ENCODE peak calls at places on chromosomes 1 and 21, in nine cellular contexts. F is coronary artery; V is NCI-H69; W is globus pallidus; X is T47D; T is epithelial cell of prostate; O is activated naive CD4-positive, alpha-beta T cell; G is NB4; A is left cardiac atrium. B is an unnamed sample.

GRCh38 chr1:232684331-232685105 is 54.6 kb upstream of the SIPA1L2 start:
- DNase-seq in F (no peak), V (peak; percentile 33), W (no peak), X (no peak), T (peak; percentile 20), O (no peak), G (peak; percentile 11), A (no peak), B (no peak)

GRCh38 chr1:156490401-156491032 is 10.1 kb downstream of the MEF2D start:
- DNase-seq in F (no peak), V (peak; percentile 64), W (no peak), X (no peak), T (no peak), O (no peak), G (peak; percentile 50), A (peak; percentile 60), B (no peak)

GRCh38 chr1:22835920-22836319 is 125.3 kb downstream of the EPHB2 start:
- DNase-seq in F (no peak), V (no peak), W (no peak), X (no peak), T (no peak), O (no peak), G (no peak), A (no peak), B (no peak)

GRCh38 chr21:37622755-37623543 is 256.4 kb downstream of the DYRK1A start:
- DNase-seq in F (no peak), V (no peak), W (no peak), X (no peak), T (no peak), O (no peak), G (no peak), A (no peak), B (no peak)

GRCh38 chr1:225855503-225856285 is 26.5 kb downstream of the TMEM63A start:
- DNase-seq in F (no peak), V (no peak), W (no peak), X (no peak), T (no peak), O (no peak), G (no peak), A (no peak), B (no peak)

GRCh38 chr1:7650801-7651200 is 120.3 kb upstream of the VAMP3 start:
- DNase-seq in F (no peak), V (peak; percentile 43), W (no peak), X (no peak), T (no peak), O (no peak), G (no peak), A (no peak), B (no peak)

GRCh38 chr1:101260531-101260930 is 23.7 kb downstream of the S1PR1 start:
- DNase-seq in F (no peak), V (no peak), W (no peak), X (no peak), T (no peak), O (no peak), G (no peak), A (no peak), B (no peak)

GRCh38 chr1:21621761-21622436 is 47.3 kb downstream of the RAP1GAP start:
- DNase-seq in F (no peak), V (no peak), W (no peak), X (no peak), T (no peak), O (no peak), G (no peak), A (no peak), B (no peak)

GRCh38 chr1:44377925-44378784 is 23.1 kb upstream of the ERI3 start:
- DNase-seq in F (no peak), V (peak; percentile 79), W (peak; percentile 80), X (peak; percentile 55), T (no peak), O (no peak), G (peak; percentile 61), A (peak; percentile 41), B (no peak)

GRCh38 chr1:11882814-11883538 is 24.2 kb upstream of the NPPB start:
- DNase-seq in F (no peak), V (peak; percentile 18), W (no peak), X (no peak), T (no peak), O (no peak), G (peak; percentile 15), A (peak; percentile 88), B (no peak)

GRCh38 chr21:31203371-31204054 is 140.5 kb downstream of the TIAM1 start:
- DNase-seq in F (no peak), V (peak; percentile 61), W (no peak), X (no peak), T (no peak), O (no peak), G (no peak), A (no peak), B (no peak)

GRCh38 chr1:163298340-163298739 is 23.4 kb upstream of the NUF2 start:
- DNase-seq in F (no peak), V (no peak), W (no peak), X (no peak), T (no peak), O (no peak), G (no peak), A (no peak), B (no peak)

GRCh38 chr21:34836103-34836932 is 167.5 kb downstream of the CLIC6 start:
- DNase-seq in F (peak; percentile 91), V (peak; percentile 21), W (peak; percentile 16), X (no peak), T (peak; percentile 60), O (no peak), G (peak; percentile 96), A (peak; percentile 68), B (no peak)

GRCh38 chr1:74629283-74629682 is 44.3 kb downstream of the ERICH3 start:
- DNase-seq in F (no peak), V (peak; percentile 53), W (no peak), X (no peak), T (no peak), O (no peak), G (no peak), A (no peak), B (no peak)

GRCh38 chr1:223143760-223144248 is 756 bp upstream of the TLR5 start:
- DNase-seq in F (no peak), V (peak; percentile 86), W (peak; percentile 22), X (peak; percentile 73), T (no peak), O (peak; percentile 11), G (peak; percentile 72), A (no peak), B (no peak)

GRCh38 chr1:25573591-25573930 is 30.2 kb downstream of the LDLRAP1 start:
- DNase-seq in F (no peak), V (peak; percentile 68), W (no peak), X (peak; percentile 83), T (no peak), O (no peak), G (no peak), A (no peak), B (no peak)

GRCh38 chr1:214018605-214019268 is 31.0 kb downstream of the PROX1 start:
- DNase-seq in F (no peak), V (peak; percentile 93), W (peak; percentile 78), X (no peak), T (no peak), O (no peak), G (no peak), A (no peak), B (no peak)

GRCh38 chr1:4838231-4838630 is 183.8 kb downstream of the AJAP1 start:
- DNase-seq in F (no peak), V (no peak), W (no peak), X (no peak), T (peak; percentile 78), O (no peak), G (no peak), A (no peak), B (no peak)

GRCh38 chr1:179708434-179709195 is 34.5 kb upstream of the FAM163A start:
- DNase-seq in F (no peak), V (peak; percentile 29), W (no peak), X (no peak), T (no peak), O (no peak), G (no peak), A (no peak), B (no peak)

GRCh38 chr1:228003461-228004330 is 3.1 kb upstream of the WNT3A start:
- DNase-seq in F (peak; percentile 58), V (no peak), W (no peak), X (no peak), T (no peak), O (no peak), G (no peak), A (no peak), B (no peak)

GRCh38 chr1:231272880-231273279 is 31.9 kb downstream of the GNPAT start:
- DNase-seq in F (no peak), V (no peak), W (no peak), X (no peak), T (no peak), O (no peak), G (no peak), A (no peak), B (peak; percentile 27)

GRCh38 chr1:33256335-33256700 is at the start of gene ZNF362:
- DNase-seq in F (no peak), V (peak; percentile 61), W (peak; percentile 26), X (peak; percentile 57), T (no peak), O (peak; percentile 26), G (peak; percentile 75), A (peak; percentile 80), B (peak; percentile 61)

GRCh38 chr1:108612496-108612895 is 48.4 kb downstream of the HENMT1 start:
- DNase-seq in F (no peak), V (no peak), W (no peak), X (no peak), T (no peak), O (no peak), G (no peak), A (no peak), B (no peak)

GRCh38 chr1:17170571-17170970 is 34.4 kb upstream of the PADI1 start:
- DNase-seq in F (no peak), V (no peak), W (no peak), X (no peak), T (no peak), O (no peak), G (no peak), A (no peak), B (no peak)

GRCh38 chr1:230365723-230366307 is 60.3 kb downstream of the PGBD5 start:
- DNase-seq in F (no peak), V (peak; percentile 34), W (peak; percentile 79), X (peak; percentile 16), T (no peak), O (no peak), G (peak; percentile 16), A (no peak), B (no peak)

GRCh38 chr1:157562515-157562914 is 10.2 kb upstream of the FCRL5 start:
- DNase-seq in F (no peak), V (no peak), W (no peak), X (no peak), T (no peak), O (no peak), G (no peak), A (no peak), B (no peak)

GRCh38 chr21:43590220-43590619 is 69.1 kb downstream of the HSF2BP start:
- DNase-seq in F (no peak), V (peak; percentile 85), W (no peak), X (peak; percentile 48), T (peak; percentile 97), O (no peak), G (no peak), A (no peak), B (no peak)

GRCh38 chr1:44020464-44020863 is 10.8 kb downstream of the SLC6A9 start:
- DNase-seq in F (no peak), V (no peak), W (no peak), X (no peak), T (no peak), O (no peak), G (no peak), A (no peak), B (no peak)

GRCh38 chr1:154869351-154870116 is 547 bp downstream of the KCNN3 start:
- DNase-seq in F (no peak), V (peak; percentile 52), W (peak; percentile 73), X (no peak), T (no peak), O (no peak), G (no peak), A (peak; percentile 86), B (no peak)